ENCODE peak calls at places on chromosomes 2 and 18, in six cellular contexts. One of them, this sample, is unnamed.

GRCh38 chr2:20457661-20458630 is 11.1 kb downstream of the RHOB start:
- DNase-seq in iris pigment epithelial cell: no peak
- DNase-seq in AG08396: no peak
- DNase-seq in fibroblast of pulmonary artery: no peak
- DNase-seq in T-helper 17 cell: no peak
- DNase-seq in IMR-90: no peak
- DNase-seq in this sample: no peak

GRCh38 chr2:201228271-201228911 is 31.9 kb upstream of the CASP8 start:
- DNase-seq in iris pigment epithelial cell: peak
- DNase-seq in AG08396: no peak
- DNase-seq in fibroblast of pulmonary artery: peak
- DNase-seq in T-helper 17 cell: no peak
- DNase-seq in IMR-90: no peak
- DNase-seq in this sample: no peak

GRCh38 chr18:43932140-43932539 is 654.9 kb upstream of the SYT4 start:
- DNase-seq in iris pigment epithelial cell: no peak
- DNase-seq in AG08396: no peak
- DNase-seq in fibroblast of pulmonary artery: no peak
- DNase-seq in T-helper 17 cell: no peak
- DNase-seq in IMR-90: peak
- DNase-seq in this sample: no peak

GRCh38 chr18:59957957-59958356 is 58.2 kb downstream of the PMAIP1 start:
- DNase-seq in iris pigment epithelial cell: peak
- DNase-seq in AG08396: peak
- DNase-seq in fibroblast of pulmonary artery: peak
- DNase-seq in T-helper 17 cell: no peak
- DNase-seq in IMR-90: peak
- DNase-seq in this sample: no peak

GRCh38 chr2:169095631-169096105 is 26.3 kb downstream of the DHRS9 start:
- DNase-seq in iris pigment epithelial cell: peak
- DNase-seq in AG08396: peak
- DNase-seq in fibroblast of pulmonary artery: peak
- DNase-seq in T-helper 17 cell: no peak
- DNase-seq in IMR-90: peak
- DNase-seq in this sample: peak

GRCh38 chr2:159968282-159968900 is 94.0 kb downstream of the PLA2R1 start:
- DNase-seq in iris pigment epithelial cell: peak
- DNase-seq in AG08396: peak
- DNase-seq in fibroblast of pulmonary artery: peak
- DNase-seq in T-helper 17 cell: no peak
- DNase-seq in IMR-90: peak
- DNase-seq in this sample: no peak

GRCh38 chr18:8215741-8216140 is 393.5 kb upstream of the RAB12 start:
- DNase-seq in iris pigment epithelial cell: no peak
- DNase-seq in AG08396: no peak
- DNase-seq in fibroblast of pulmonary artery: no peak
- DNase-seq in T-helper 17 cell: no peak
- DNase-seq in IMR-90: no peak
- DNase-seq in this sample: no peak

GRCh38 chr2:235692671-235693171 is 198.9 kb downstream of the AGAP1 start:
- DNase-seq in iris pigment epithelial cell: no peak
- DNase-seq in AG08396: no peak
- DNase-seq in fibroblast of pulmonary artery: no peak
- DNase-seq in T-helper 17 cell: no peak
- DNase-seq in IMR-90: no peak
- DNase-seq in this sample: no peak

GRCh38 chr2:20606198-20606597 is 44.7 kb downstream of the HS1BP3 start:
- DNase-seq in iris pigment epithelial cell: no peak
- DNase-seq in AG08396: no peak
- DNase-seq in fibroblast of pulmonary artery: no peak
- DNase-seq in T-helper 17 cell: no peak
- DNase-seq in IMR-90: no peak
- DNase-seq in this sample: no peak

GRCh38 chr2:181937473-181937872 is 45.9 kb downstream of the ITPRID2 start:
- DNase-seq in iris pigment epithelial cell: peak
- DNase-seq in AG08396: no peak
- DNase-seq in fibroblast of pulmonary artery: peak
- DNase-seq in T-helper 17 cell: no peak
- DNase-seq in IMR-90: peak
- DNase-seq in this sample: no peak

GRCh38 chr2:29206941-29207340 is 91.7 kb downstream of the CLIP4 start:
- DNase-seq in iris pigment epithelial cell: no peak
- DNase-seq in AG08396: no peak
- DNase-seq in fibroblast of pulmonary artery: no peak
- DNase-seq in T-helper 17 cell: no peak
- DNase-seq in IMR-90: no peak
- DNase-seq in this sample: no peak

GRCh38 chr2:230664128-230664527 is 48.5 kb upstream of the CAB39 start:
- DNase-seq in iris pigment epithelial cell: peak
- DNase-seq in AG08396: no peak
- DNase-seq in fibroblast of pulmonary artery: no peak
- DNase-seq in T-helper 17 cell: no peak
- DNase-seq in IMR-90: peak
- DNase-seq in this sample: no peak

GRCh38 chr2:201754683-201755415 is 25.9 kb downstream of the ALS2 start:
- DNase-seq in iris pigment epithelial cell: no peak
- DNase-seq in AG08396: peak
- DNase-seq in fibroblast of pulmonary artery: no peak
- DNase-seq in T-helper 17 cell: no peak
- DNase-seq in IMR-90: peak
- DNase-seq in this sample: no peak

GRCh38 chr2:54321062-54321461 is 65.0 kb upstream of the TSPYL6 start:
- DNase-seq in iris pigment epithelial cell: peak
- DNase-seq in AG08396: no peak
- DNase-seq in fibroblast of pulmonary artery: no peak
- DNase-seq in T-helper 17 cell: no peak
- DNase-seq in IMR-90: no peak
- DNase-seq in this sample: no peak

GRCh38 chr18:22300665-22301636 is 116.8 kb downstream of the CTAGE1 start:
- DNase-seq in iris pigment epithelial cell: no peak
- DNase-seq in AG08396: no peak
- DNase-seq in fibroblast of pulmonary artery: peak
- DNase-seq in T-helper 17 cell: no peak
- DNase-seq in IMR-90: no peak
- DNase-seq in this sample: no peak

GRCh38 chr2:142871396-142871795 is 6.1 kb upstream of the KYNU start:
- DNase-seq in iris pigment epithelial cell: no peak
- DNase-seq in AG08396: no peak
- DNase-seq in fibroblast of pulmonary artery: no peak
- DNase-seq in T-helper 17 cell: no peak
- DNase-seq in IMR-90: no peak
- DNase-seq in this sample: no peak

GRCh38 chr2:171523339-171523931 is 1.2 kb downstream of the CYBRD1 start:
- DNase-seq in iris pigment epithelial cell: peak
- DNase-seq in AG08396: peak
- DNase-seq in fibroblast of pulmonary artery: peak
- DNase-seq in T-helper 17 cell: no peak
- DNase-seq in IMR-90: peak
- DNase-seq in this sample: no peak

GRCh38 chr2:45675130-45675812 is 23.8 kb downstream of the PRKCE start:
- DNase-seq in iris pigment epithelial cell: no peak
- DNase-seq in AG08396: no peak
- DNase-seq in fibroblast of pulmonary artery: peak
- DNase-seq in T-helper 17 cell: no peak
- DNase-seq in IMR-90: no peak
- DNase-seq in this sample: no peak

GRCh38 chr2:113173563-113174368 is at the start of gene PSD4:
- DNase-seq in iris pigment epithelial cell: no peak
- DNase-seq in AG08396: no peak
- DNase-seq in fibroblast of pulmonary artery: no peak
- DNase-seq in T-helper 17 cell: peak
- DNase-seq in IMR-90: no peak
- DNase-seq in this sample: no peak

GRCh38 chr2:171056307-171056706 is 104.4 kb downstream of the TLK1 start:
- DNase-seq in iris pigment epithelial cell: peak
- DNase-seq in AG08396: no peak
- DNase-seq in fibroblast of pulmonary artery: peak
- DNase-seq in T-helper 17 cell: no peak
- DNase-seq in IMR-90: peak
- DNase-seq in this sample: no peak

GRCh38 chr2:235024191-235024611 is 72.4 kb downstream of the SH3BP4 start:
- DNase-seq in iris pigment epithelial cell: no peak
- DNase-seq in AG08396: peak
- DNase-seq in fibroblast of pulmonary artery: no peak
- DNase-seq in T-helper 17 cell: no peak
- DNase-seq in IMR-90: peak
- DNase-seq in this sample: no peak

GRCh38 chr2:77428946-77429345 is 93.2 kb downstream of the LRRTM4 start:
- DNase-seq in iris pigment epithelial cell: no peak
- DNase-seq in AG08396: no peak
- DNase-seq in fibroblast of pulmonary artery: no peak
- DNase-seq in T-helper 17 cell: no peak
- DNase-seq in IMR-90: no peak
- DNase-seq in this sample: no peak

GRCh38 chr2:241161646-241162281 is 11.5 kb downstream of the PPP1R7 start:
- DNase-seq in iris pigment epithelial cell: peak
- DNase-seq in AG08396: peak
- DNase-seq in fibroblast of pulmonary artery: peak
- DNase-seq in T-helper 17 cell: no peak
- DNase-seq in IMR-90: peak
- DNase-seq in this sample: no peak

GRCh38 chr2:30366199-30366691 is 80.8 kb upstream of the LCLAT1 start:
- DNase-seq in iris pigment epithelial cell: peak
- DNase-seq in AG08396: peak
- DNase-seq in fibroblast of pulmonary artery: no peak
- DNase-seq in T-helper 17 cell: no peak
- DNase-seq in IMR-90: peak
- DNase-seq in this sample: no peak

GRCh38 chr2:57126410-57126809 is 920.2 kb upstream of the VRK2 start:
- DNase-seq in iris pigment epithelial cell: no peak
- DNase-seq in AG08396: no peak
- DNase-seq in fibroblast of pulmonary artery: no peak
- DNase-seq in T-helper 17 cell: no peak
- DNase-seq in IMR-90: no peak
- DNase-seq in this sample: no peak

GRCh38 chr18:32576296-32576916 is 105.7 kb upstream of the GAREM1 start:
- DNase-seq in iris pigment epithelial cell: peak
- DNase-seq in AG08396: no peak
- DNase-seq in fibroblast of pulmonary artery: peak
- DNase-seq in T-helper 17 cell: no peak
- DNase-seq in IMR-90: peak
- DNase-seq in this sample: no peak

GRCh38 chr18:39959839-39960238 is 1995.2 kb upstream of the PIK3C3 start:
- DNase-seq in iris pigment epithelial cell: peak
- DNase-seq in AG08396: no peak
- DNase-seq in fibroblast of pulmonary artery: no peak
- DNase-seq in T-helper 17 cell: no peak
- DNase-seq in IMR-90: no peak
- DNase-seq in this sample: no peak

GRCh38 chr2:45283764-45284620 is 274.7 kb upstream of the SIX2 start:
- DNase-seq in iris pigment epithelial cell: peak
- DNase-seq in AG08396: peak
- DNase-seq in fibroblast of pulmonary artery: peak
- DNase-seq in T-helper 17 cell: no peak
- DNase-seq in IMR-90: peak
- DNase-seq in this sample: no peak

GRCh38 chr18:58894937-58895336 is 30.3 kb downstream of the ZNF532 start:
- DNase-seq in iris pigment epithelial cell: no peak
- DNase-seq in AG08396: no peak
- DNase-seq in fibroblast of pulmonary artery: no peak
- DNase-seq in T-helper 17 cell: no peak
- DNase-seq in IMR-90: no peak
- DNase-seq in this sample: no peak

GRCh38 chr18:9428301-9428706 is 47.0 kb upstream of the RALBP1 start:
- DNase-seq in iris pigment epithelial cell: no peak
- DNase-seq in AG08396: no peak
- DNase-seq in fibroblast of pulmonary artery: no peak
- DNase-seq in T-helper 17 cell: no peak
- DNase-seq in IMR-90: no peak
- DNase-seq in this sample: no peak

GRCh38 chr2:191556463-191556862 is 121.5 kb upstream of the NABP1 start:
- DNase-seq in iris pigment epithelial cell: peak
- DNase-seq in AG08396: no peak
- DNase-seq in fibroblast of pulmonary artery: peak
- DNase-seq in T-helper 17 cell: no peak
- DNase-seq in IMR-90: no peak
- DNase-seq in this sample: no peak

GRCh38 chr2:74345272-74345943 is 2.2 kb upstream of the SLC4A5 start:
- DNase-seq in iris pigment epithelial cell: no peak
- DNase-seq in AG08396: no peak
- DNase-seq in fibroblast of pulmonary artery: no peak
- DNase-seq in T-helper 17 cell: no peak
- DNase-seq in IMR-90: no peak
- DNase-seq in this sample: no peak

GRCh38 chr18:11362856-11363255 is 213.5 kb upstream of the PIEZO2 start:
- DNase-seq in iris pigment epithelial cell: no peak
- DNase-seq in AG08396: no peak
- DNase-seq in fibroblast of pulmonary artery: no peak
- DNase-seq in T-helper 17 cell: no peak
- DNase-seq in IMR-90: no peak
- DNase-seq in this sample: no peak

This sample was measured in epithelial cell of proximal tubule.